ENCODE peak calls at places on chromosomes 13 and 19, in ten cellular contexts. Q is KG1; O is breast epithelium; G is stimulated activated CD4-positive, alpha-beta T cell treated with anti-CD3 and anti-CD28 coated beads, Interleukin-2, amount 100 ng/mL, for 48 hours; X is fibroblast of mammary gland; K is NCI-H2081; R is HepG2; M is T-helper 9 cell; U is GM12864; Z is Panc1. H is an unnamed sample.
A peak's percentile ranks its signal among the peaks of the same experiment; 100 is the strongest.

GRCh38 chr19:29533578-29534544 is 8.1 kb downstream of the VSTM2B start:
- DNase-seq in M (no peak), O (no peak), R (no peak), Z (no peak), U (no peak), Q (no peak), K (no peak), X (no peak), G (no peak), H (no peak)

GRCh38 chr19:41442473-41443360 is at the start of gene ERICH4:
- DNase-seq in O (no peak), G (no peak), R (no peak), K (no peak), X (no peak), M (no peak), Q (no peak), U (no peak), Z (no peak), H (no peak)

GRCh38 chr13:105291987-105292386 is 1243.5 kb downstream of the EFNB2 start:
- DNase-seq in G (no peak), X (no peak), M (no peak), R (no peak), Q (no peak), Z (no peak), U (no peak), O (no peak), K (no peak), H (peak; percentile 49)

GRCh38 chr13:21717817-21718216 is 46.9 kb downstream of the FGF9 start:
- DNase-seq in G (no peak), O (peak; percentile 30), X (no peak), K (no peak), Z (no peak), Q (no peak), U (no peak), M (no peak), R (no peak), H (no peak)

GRCh38 chr19:4058696-4059492 is 7.8 kb downstream of the ZBTB7A start:
- DNase-seq in R (no peak), Z (no peak), K (no peak), Q (no peak), G (no peak), U (no peak), X (no peak), M (no peak), O (no peak), H (no peak)

GRCh38 chr13:67100723-67101122 is 129.4 kb downstream of the PCDH9 start:
- DNase-seq in K (no peak), U (no peak), R (no peak), X (no peak), Q (no peak), Z (no peak), M (no peak), G (no peak), O (no peak), H (no peak)

GRCh38 chr13:51823861-51824260 is 19.9 kb upstream of the DHRS12 start:
- DNase-seq in G (no peak), Q (no peak), M (no peak), O (no peak), K (no peak), Z (no peak), R (no peak), U (no peak), X (no peak), H (no peak)

GRCh38 chr13:43206858-43207257 is 183.5 kb downstream of the DNAJC15 start:
- DNase-seq in X (no peak), Q (no peak), O (no peak), G (no peak), U (no peak), M (no peak), K (no peak), R (no peak), Z (no peak), H (no peak)

GRCh38 chr13:29750178-29750530 is 100.3 kb downstream of the UBL3 start:
- DNase-seq in O (no peak), Q (no peak), G (no peak), U (no peak), Z (no peak), R (no peak), X (no peak), M (no peak), K (no peak), H (no peak)

GRCh38 chr13:59734393-59734792 is 429.3 kb downstream of the DIAPH3 start:
- DNase-seq in R (no peak), U (peak; percentile 85), Q (no peak), M (no peak), O (no peak), X (no peak), K (no peak), Z (no peak), G (no peak), H (no peak)

GRCh38 chr13:43303040-43303729 is 279.8 kb downstream of the DNAJC15 start:
- DNase-seq in U (peak; percentile 10), R (peak; percentile 12), Q (peak; percentile 72), M (no peak), G (no peak), K (peak; percentile 37), Z (no peak), O (peak; percentile 33), X (peak; percentile 61), H (peak; percentile 73)

GRCh38 chr19:18741566-18742121 is 49.5 kb downstream of the COMP start:
- DNase-seq in O (peak; percentile 38), Z (no peak), R (peak; percentile 57), Q (no peak), G (no peak), K (peak; percentile 41), U (no peak), X (no peak), M (no peak), H (no peak)

GRCh38 chr19:29965529-29965928 is 23.5 kb downstream of the URI1 start:
- DNase-seq in X (peak; percentile 65), M (no peak), O (no peak), Q (no peak), R (no peak), U (no peak), Z (no peak), G (no peak), K (no peak), H (no peak)

GRCh38 chr19:46955813-46956371 is 63.7 kb upstream of the NPAS1 start:
- DNase-seq in K (no peak), G (no peak), Z (no peak), Q (no peak), X (no peak), M (no peak), U (no peak), O (no peak), R (no peak), H (no peak)

GRCh38 chr13:111546921-111547675 is 226.7 kb downstream of the TEX29 start:
- DNase-seq in K (no peak), M (no peak), O (no peak), R (no peak), U (no peak), G (no peak), X (no peak), Q (no peak), Z (no peak), H (no peak)

GRCh38 chr13:113093580-113094409 is 11.8 kb upstream of the F7 start:
- DNase-seq in M (no peak), Z (no peak), Q (no peak), U (no peak), K (no peak), R (no peak), O (no peak), X (no peak), G (no peak), H (no peak)

GRCh38 chr13:104779311-104779710 is 1713.1 kb upstream of the SLC10A2 start:
- DNase-seq in U (no peak), K (no peak), Z (no peak), M (no peak), Q (no peak), X (peak; percentile 36), R (no peak), G (no peak), O (no peak), H (no peak)

GRCh38 chr19:49056101-49056901 is 1.2 kb downstream of the CGB7 start:
- DNase-seq in K (no peak), X (peak; percentile 21), O (peak; percentile 33), R (peak; percentile 23), G (peak; percentile 36), M (peak; percentile 28), U (no peak), Q (no peak), Z (no peak), H (peak; percentile 12)

GRCh38 chr13:98446234-98446621 is 130.7 kb downstream of the STK24 start:
- DNase-seq in R (no peak), Q (no peak), M (no peak), Z (no peak), K (no peak), G (no peak), O (no peak), X (no peak), U (no peak), H (no peak)

GRCh38 chr13:84870190-84870589 is 929.0 kb downstream of the SLITRK6 start:
- DNase-seq in Z (no peak), K (no peak), M (no peak), G (no peak), O (no peak), U (no peak), R (peak; percentile 2), X (peak; percentile 1), Q (no peak), H (no peak)

GRCh38 chr19:29475469-29475868 is 50.3 kb upstream of the VSTM2B start:
- DNase-seq in R (no peak), G (no peak), Q (no peak), M (no peak), O (no peak), K (no peak), Z (no peak), X (no peak), U (no peak), H (no peak)

GRCh38 chr19:40642757-40643325 is 41.7 kb downstream of the LTBP4 start:
- DNase-seq in Z (no peak), O (no peak), K (no peak), M (no peak), Q (no peak), R (no peak), X (peak; percentile 68), G (no peak), U (no peak), H (no peak)

GRCh38 chr19:15265849-15266248 is 33.6 kb upstream of the EPHX3 start:
- DNase-seq in K (peak; percentile 73), M (no peak), O (peak; percentile 56), G (no peak), X (peak; percentile 98), U (no peak), Z (no peak), R (no peak), Q (no peak), H (no peak)

GRCh38 chr19:4206818-4207484 is 22.4 kb upstream of the EBI3 start:
- DNase-seq in O (no peak), G (no peak), X (peak; percentile 28), M (no peak), K (no peak), U (no peak), Q (no peak), R (no peak), Z (no peak), H (no peak)

GRCh38 chr19:21947775-21948174 is 63.0 kb downstream of the ZNF208 start:
- DNase-seq in K (no peak), U (no peak), X (peak; percentile 18), M (no peak), Z (no peak), R (no peak), O (no peak), Q (no peak), G (no peak), H (peak; percentile 6)

GRCh38 chr13:41546372-41547252 is 89.3 kb downstream of the RGCC start:
- DNase-seq in R (peak; percentile 21), Q (no peak), K (no peak), U (no peak), O (no peak), X (peak; percentile 80), G (no peak), M (no peak), Z (no peak), H (no peak)

GRCh38 chr19:13588953-13589833 is 82.9 kb upstream of the CACNA1A start:
- DNase-seq in Q (peak; percentile 69), X (peak; percentile 44), G (peak; percentile 91), M (peak; percentile 78), R (peak; percentile 22), U (no peak), O (peak; percentile 41), K (peak; percentile 39), Z (peak; percentile 30), H (peak; percentile 69)

H was measured in Kasumi-1.